ENCODE peak calls at places on chromosome 4, in nine cellular contexts. One of them, this sample, is unnamed.
A peak's percentile ranks its signal among the peaks of the same experiment; 100 is the strongest.

GRCh38 chr4:5366421-5366820 is 315.1 kb downstream of the STK32B start:
- DNase-seq in right cardiac atrium: no peak
- DNase-seq in tibial artery: no peak
- DNase-seq in upper lobe of right lung: no peak
- DNase-seq in IMR-90: peak; percentile 15
- DNase-seq in cardiac fibroblast: peak; percentile 7
- DNase-seq in lower lobe of right lung: no peak
- DNase-seq in coronary artery: peak; percentile 54
- DNase-seq in adipocyte: peak; percentile 46
- DNase-seq in this sample: no peak

GRCh38 chr4:66023061-66023460 is 352.8 kb upstream of the EPHA5 start:
- DNase-seq in adipocyte: no peak
- DNase-seq in coronary artery: no peak
- DNase-seq in tibial artery: no peak
- DNase-seq in right cardiac atrium: no peak
- DNase-seq in lower lobe of right lung: no peak
- DNase-seq in upper lobe of right lung: no peak
- DNase-seq in IMR-90: no peak
- DNase-seq in cardiac fibroblast: no peak
- DNase-seq in this sample: no peak

GRCh38 chr4:25991296-25991695 is 77.3 kb downstream of the SMIM20 start:
- DNase-seq in right cardiac atrium: no peak
- DNase-seq in tibial artery: no peak
- DNase-seq in upper lobe of right lung: no peak
- DNase-seq in adipocyte: no peak
- DNase-seq in cardiac fibroblast: no peak
- DNase-seq in IMR-90: no peak
- DNase-seq in coronary artery: no peak
- DNase-seq in lower lobe of right lung: no peak
- DNase-seq in this sample: no peak

GRCh38 chr4:173040200-173040599 is 128.4 kb upstream of the GALNT7 start:
- DNase-seq in coronary artery: no peak
- DNase-seq in upper lobe of right lung: no peak
- DNase-seq in IMR-90: peak; percentile 4
- DNase-seq in cardiac fibroblast: peak; percentile 13
- DNase-seq in lower lobe of right lung: no peak
- DNase-seq in adipocyte: peak; percentile 48
- DNase-seq in right cardiac atrium: no peak
- DNase-seq in tibial artery: no peak
- DNase-seq in this sample: no peak

GRCh38 chr4:153152453-153153338 is 51.5 kb upstream of the TRIM2 start:
- DNase-seq in adipocyte: peak; percentile 60
- DNase-seq in IMR-90: peak; percentile 23
- DNase-seq in right cardiac atrium: peak; percentile 71
- DNase-seq in tibial artery: no peak
- DNase-seq in upper lobe of right lung: peak; percentile 72
- DNase-seq in cardiac fibroblast: peak; percentile 22
- DNase-seq in lower lobe of right lung: peak; percentile 63
- DNase-seq in coronary artery: no peak
- DNase-seq in this sample: peak; percentile 8

GRCh38 chr4:2064276-2064991 is 5.3 kb downstream of the NAT8L start:
- DNase-seq in upper lobe of right lung: no peak
- DNase-seq in IMR-90: no peak
- DNase-seq in lower lobe of right lung: peak; percentile 44
- DNase-seq in adipocyte: no peak
- DNase-seq in right cardiac atrium: peak; percentile 57
- DNase-seq in coronary artery: no peak
- DNase-seq in tibial artery: no peak
- DNase-seq in cardiac fibroblast: no peak
- DNase-seq in this sample: no peak

GRCh38 chr4:5890063-5890727 is 2.7 kb downstream of the CRMP1 start:
- DNase-seq in IMR-90: peak; percentile 30
- DNase-seq in tibial artery: no peak
- DNase-seq in coronary artery: no peak
- DNase-seq in adipocyte: no peak
- DNase-seq in upper lobe of right lung: no peak
- DNase-seq in cardiac fibroblast: no peak
- DNase-seq in right cardiac atrium: no peak
- DNase-seq in lower lobe of right lung: no peak
- DNase-seq in this sample: no peak

GRCh38 chr4:17010426-17011087 is 112.1 kb upstream of the LDB2 start:
- DNase-seq in cardiac fibroblast: no peak
- DNase-seq in IMR-90: no peak
- DNase-seq in coronary artery: no peak
- DNase-seq in right cardiac atrium: no peak
- DNase-seq in upper lobe of right lung: no peak
- DNase-seq in tibial artery: no peak
- DNase-seq in lower lobe of right lung: no peak
- DNase-seq in adipocyte: no peak
- DNase-seq in this sample: no peak

GRCh38 chr4:154254999-154255398 is 236.6 kb downstream of the DCHS2 start:
- DNase-seq in coronary artery: no peak
- DNase-seq in lower lobe of right lung: no peak
- DNase-seq in right cardiac atrium: no peak
- DNase-seq in tibial artery: no peak
- DNase-seq in adipocyte: no peak
- DNase-seq in IMR-90: no peak
- DNase-seq in upper lobe of right lung: no peak
- DNase-seq in cardiac fibroblast: no peak
- DNase-seq in this sample: no peak

GRCh38 chr4:154564311-154564710 is 1.5 kb downstream of the FGB start:
- DNase-seq in tibial artery: no peak
- DNase-seq in cardiac fibroblast: no peak
- DNase-seq in lower lobe of right lung: no peak
- DNase-seq in IMR-90: no peak
- DNase-seq in adipocyte: no peak
- DNase-seq in right cardiac atrium: no peak
- DNase-seq in coronary artery: no peak
- DNase-seq in upper lobe of right lung: no peak
- DNase-seq in this sample: no peak

GRCh38 chr4:54066088-54066415 is 1.6 kb upstream of the CHIC2 start:
- DNase-seq in upper lobe of right lung: no peak
- DNase-seq in cardiac fibroblast: no peak
- DNase-seq in tibial artery: no peak
- DNase-seq in right cardiac atrium: no peak
- DNase-seq in coronary artery: peak; percentile 76
- DNase-seq in IMR-90: no peak
- DNase-seq in adipocyte: no peak
- DNase-seq in lower lobe of right lung: no peak
- DNase-seq in this sample: no peak
- H3K4me3 ChIP-seq in upper lobe of right lung: no peak overlapping the region
- H3K4me3 ChIP-seq in cardiac fibroblast: no peak overlapping the region
- H3K4me3 ChIP-seq in tibial artery: no peak overlapping the region
- H3K4me3 ChIP-seq in right cardiac atrium: no peak overlapping the region
- H3K4me3 ChIP-seq in coronary artery: no peak overlapping the region
- H3K4me3 ChIP-seq in IMR-90: no peak overlapping the region
- H3K4me3 ChIP-seq in adipocyte: no peak overlapping the region
- H3K4me3 ChIP-seq in lower lobe of right lung: no peak overlapping the region
- H3K4me3 ChIP-seq in this sample: no peak overlapping the region

DNA sequence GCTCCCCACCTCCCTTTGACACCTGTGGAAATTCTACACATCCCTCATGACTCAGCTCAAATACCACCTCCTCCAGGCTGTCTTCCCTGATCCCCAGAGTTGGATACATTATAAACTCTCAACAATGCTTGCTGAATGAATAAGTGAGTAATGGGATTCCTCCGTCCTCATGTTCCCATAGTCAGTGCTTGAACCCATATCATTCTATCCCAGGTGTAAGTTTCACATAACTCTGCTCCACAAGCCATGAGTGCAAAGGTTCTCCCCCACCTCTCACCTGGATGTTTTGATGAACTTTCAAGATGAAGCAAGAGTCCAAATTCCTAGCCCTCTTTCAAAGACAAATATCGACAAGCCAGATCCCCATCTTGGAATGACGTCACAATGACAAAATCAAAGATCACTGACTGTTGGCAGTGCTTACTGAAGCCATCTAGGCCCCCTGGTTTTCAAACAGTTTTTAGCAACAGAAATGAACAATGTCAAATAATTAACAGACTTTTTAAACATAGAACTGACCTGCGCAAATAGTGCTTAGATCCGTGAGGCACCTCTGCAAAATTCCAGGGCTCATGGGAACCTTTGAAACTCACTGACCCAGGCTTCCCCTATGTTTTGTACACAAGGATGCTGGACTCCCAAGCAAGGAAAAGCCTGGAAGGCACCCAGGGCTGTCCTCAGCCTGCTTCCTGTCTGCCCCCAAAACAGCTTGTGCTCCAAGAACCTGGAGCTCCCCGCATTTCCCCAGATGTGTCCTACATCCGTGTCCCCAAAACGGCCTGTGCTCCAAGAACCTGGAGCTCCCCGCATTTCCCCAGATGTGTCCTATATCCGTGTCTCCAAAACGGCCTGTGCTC is 4.0 kb downstream of the SLC2A9 start:
- DNase-seq in IMR-90: no peak
- DNase-seq in upper lobe of right lung: no peak
- DNase-seq in cardiac fibroblast: no peak
- DNase-seq in right cardiac atrium: no peak
- DNase-seq in tibial artery: no peak
- DNase-seq in adipocyte: no peak
- DNase-seq in lower lobe of right lung: no peak
- DNase-seq in coronary artery: no peak
- DNase-seq in this sample: no peak
- H3K4me3 ChIP-seq in IMR-90: no peak overlapping the region
- H3K4me3 ChIP-seq in upper lobe of right lung: no peak overlapping the region
- H3K4me3 ChIP-seq in cardiac fibroblast: no peak overlapping the region
- H3K4me3 ChIP-seq in right cardiac atrium: no peak overlapping the region
- H3K4me3 ChIP-seq in tibial artery: no peak overlapping the region
- H3K4me3 ChIP-seq in adipocyte: no peak overlapping the region
- H3K4me3 ChIP-seq in lower lobe of right lung: no peak overlapping the region
- H3K4me3 ChIP-seq in coronary artery: no peak overlapping the region
- H3K4me3 ChIP-seq in this sample: no peak overlapping the region

GRCh38 chr4:110586137-110586850 is 36.6 kb downstream of the PITX2 start:
- DNase-seq in IMR-90: peak; percentile 69
- DNase-seq in cardiac fibroblast: peak; percentile 83
- DNase-seq in lower lobe of right lung: no peak
- DNase-seq in adipocyte: peak; percentile 68
- DNase-seq in tibial artery: no peak
- DNase-seq in coronary artery: no peak
- DNase-seq in upper lobe of right lung: no peak
- DNase-seq in right cardiac atrium: no peak
- DNase-seq in this sample: no peak
- H3K4me3 ChIP-seq in IMR-90: no peak overlapping the region
- H3K4me3 ChIP-seq in cardiac fibroblast: peak overlapping the region; percentile 32
- H3K4me3 ChIP-seq in lower lobe of right lung: no peak overlapping the region
- H3K4me3 ChIP-seq in adipocyte: peak overlapping the region; percentile 60
- H3K4me3 ChIP-seq in tibial artery: no peak overlapping the region
- H3K4me3 ChIP-seq in coronary artery: peak overlapping the region; percentile 42
- H3K4me3 ChIP-seq in upper lobe of right lung: no peak overlapping the region
- H3K4me3 ChIP-seq in right cardiac atrium: peak overlapping the region; percentile 32
- H3K4me3 ChIP-seq in this sample: no peak overlapping the region

DNA sequence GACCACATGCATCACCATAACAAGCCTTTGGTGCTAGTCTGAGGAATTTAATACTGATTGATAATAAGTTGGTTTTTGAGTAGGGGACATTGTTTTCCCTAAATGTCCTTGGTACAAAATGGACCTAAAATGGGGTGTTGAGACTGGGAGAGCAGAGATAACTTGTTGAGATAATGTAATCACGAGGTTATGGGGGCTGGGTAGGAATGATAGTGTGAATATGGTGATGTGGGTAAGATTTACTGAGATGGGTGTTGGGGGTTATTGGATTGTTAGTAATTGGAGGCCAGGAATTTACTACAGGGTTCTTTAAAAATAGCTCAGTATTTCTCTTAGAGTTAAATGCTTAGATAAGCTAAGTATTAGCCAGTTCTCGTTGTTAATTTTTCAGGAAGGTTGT is 3.9 kb downstream of the BMP2K start:
- DNase-seq in tibial artery: no peak
- DNase-seq in cardiac fibroblast: no peak
- DNase-seq in adipocyte: no peak
- DNase-seq in right cardiac atrium: no peak
- DNase-seq in lower lobe of right lung: no peak
- DNase-seq in IMR-90: no peak
- DNase-seq in upper lobe of right lung: no peak
- DNase-seq in coronary artery: no peak
- DNase-seq in this sample: no peak
- H3K4me3 ChIP-seq in tibial artery: no peak overlapping the region
- H3K4me3 ChIP-seq in cardiac fibroblast: no peak overlapping the region
- H3K4me3 ChIP-seq in adipocyte: no peak overlapping the region
- H3K4me3 ChIP-seq in right cardiac atrium: no peak overlapping the region
- H3K4me3 ChIP-seq in lower lobe of right lung: no peak overlapping the region
- H3K4me3 ChIP-seq in IMR-90: no peak overlapping the region
- H3K4me3 ChIP-seq in upper lobe of right lung: no peak overlapping the region
- H3K4me3 ChIP-seq in coronary artery: no peak overlapping the region
- H3K4me3 ChIP-seq in this sample: no peak overlapping the region

GRCh38 chr4:190014771-190015537 is 12.1 kb downstream of the FRG2 start:
- DNase-seq in coronary artery: no peak
- DNase-seq in cardiac fibroblast: no peak
- DNase-seq in right cardiac atrium: peak; percentile 59
- DNase-seq in tibial artery: no peak
- DNase-seq in upper lobe of right lung: no peak
- DNase-seq in adipocyte: no peak
- DNase-seq in IMR-90: no peak
- DNase-seq in lower lobe of right lung: peak; percentile 45
- DNase-seq in this sample: no peak
- H3K4me3 ChIP-seq in coronary artery: peak overlapping the region; percentile 54
- H3K4me3 ChIP-seq in cardiac fibroblast: peak overlapping the region; percentile 28
- H3K4me3 ChIP-seq in right cardiac atrium: peak overlapping the region; percentile 9
- H3K4me3 ChIP-seq in tibial artery: peak overlapping the region; percentile 34
- H3K4me3 ChIP-seq in upper lobe of right lung: peak overlapping the region; percentile 5
- H3K4me3 ChIP-seq in adipocyte: peak overlapping the region; percentile 23
- H3K4me3 ChIP-seq in IMR-90: peak overlapping the region; percentile 14
- H3K4me3 ChIP-seq in lower lobe of right lung: peak overlapping the region; percentile 28
- H3K4me3 ChIP-seq in this sample: no peak overlapping the region

DNA sequence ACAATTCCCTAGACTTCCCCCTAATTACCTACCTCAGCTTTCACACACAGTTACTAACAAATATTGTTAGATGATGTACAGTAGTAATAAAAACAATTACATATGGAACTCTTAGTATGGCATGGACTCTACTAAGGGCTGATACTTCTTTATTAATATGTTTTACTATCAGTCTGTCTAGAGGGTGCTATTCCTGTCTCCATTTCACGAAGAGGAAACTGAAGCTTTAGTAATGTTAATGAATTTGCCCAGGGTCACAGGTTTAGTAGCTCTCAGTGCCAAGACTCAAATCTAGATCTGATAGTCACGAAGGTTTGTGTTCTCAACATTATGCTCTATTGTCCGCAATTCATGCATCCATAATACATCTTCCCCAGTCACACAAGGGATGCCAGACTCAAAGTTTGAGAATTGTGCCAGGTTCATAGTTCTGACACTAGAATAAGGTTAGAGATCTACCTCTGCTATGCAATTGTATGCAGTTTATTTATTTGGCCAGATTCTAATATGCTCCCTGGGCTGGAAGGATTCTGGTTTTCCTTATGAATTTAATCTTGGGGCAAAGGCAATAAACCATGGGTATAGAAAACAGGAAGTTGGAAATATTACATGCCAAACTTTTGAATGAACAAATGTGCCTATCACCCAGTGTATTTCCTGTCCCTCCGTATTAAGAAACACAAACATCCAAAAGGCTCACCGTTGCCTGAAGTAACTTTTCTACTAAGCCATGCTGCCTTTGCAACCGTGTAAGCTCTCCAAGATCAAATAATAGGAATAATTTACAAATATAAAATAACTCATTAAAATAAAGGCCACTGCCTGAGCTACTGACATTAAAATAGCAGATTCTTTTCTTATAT is 478.5 kb downstream of the INPP4B start:
- DNase-seq in adipocyte: no peak
- DNase-seq in upper lobe of right lung: no peak
- DNase-seq in cardiac fibroblast: no peak
- DNase-seq in lower lobe of right lung: no peak
- DNase-seq in tibial artery: no peak
- DNase-seq in right cardiac atrium: no peak
- DNase-seq in IMR-90: no peak
- DNase-seq in coronary artery: no peak
- DNase-seq in this sample: no peak
- H3K4me3 ChIP-seq in adipocyte: no peak overlapping the region
- H3K4me3 ChIP-seq in upper lobe of right lung: no peak overlapping the region
- H3K4me3 ChIP-seq in cardiac fibroblast: no peak overlapping the region
- H3K4me3 ChIP-seq in lower lobe of right lung: no peak overlapping the region
- H3K4me3 ChIP-seq in tibial artery: no peak overlapping the region
- H3K4me3 ChIP-seq in right cardiac atrium: no peak overlapping the region
- H3K4me3 ChIP-seq in IMR-90: no peak overlapping the region
- H3K4me3 ChIP-seq in coronary artery: no peak overlapping the region
- H3K4me3 ChIP-seq in this sample: no peak overlapping the region

This sample was measured in CD8-positive, alpha-beta memory T cell.